ENCODE peak calls at places on chromosomes 4 and X, in six cellular contexts. One of them, this sample, is unnamed.

GRCh38 chrX:136047001-136047642 is 61.9 kb downstream of the SLC9A6 start:
- DNase-seq in tibial nerve: no peak
- DNase-seq in esophagus squamous epithelium: no peak
- DNase-seq in lower leg skin: no peak
- DNase-seq in suprapubic skin: no peak
- DNase-seq in HCT116: no peak
- DNase-seq in this sample: no peak

GRCh38 chr4:153927546-153927945 is 138.7 kb upstream of the SFRP2 start:
- DNase-seq in tibial nerve: no peak
- DNase-seq in esophagus squamous epithelium: no peak
- DNase-seq in lower leg skin: no peak
- DNase-seq in suprapubic skin: no peak
- DNase-seq in HCT116: no peak
- DNase-seq in this sample: no peak

GRCh38 chrX:147180886-147181285 is 366.3 kb upstream of the CXorf51A start:
- DNase-seq in tibial nerve: no peak
- DNase-seq in esophagus squamous epithelium: no peak
- DNase-seq in lower leg skin: no peak
- DNase-seq in suprapubic skin: no peak
- DNase-seq in HCT116: no peak
- DNase-seq in this sample: no peak

GRCh38 chrX:55161581-55161980 is 58.6 kb upstream of the PAGE5 start:
- DNase-seq in tibial nerve: no peak
- DNase-seq in esophagus squamous epithelium: no peak
- DNase-seq in lower leg skin: no peak
- DNase-seq in suprapubic skin: no peak
- DNase-seq in HCT116: no peak
- DNase-seq in this sample: no peak

GRCh38 chrX:34734383-34734782 is 77.3 kb upstream of the TMEM47 start:
- DNase-seq in tibial nerve: no peak
- DNase-seq in esophagus squamous epithelium: no peak
- DNase-seq in lower leg skin: no peak
- DNase-seq in suprapubic skin: no peak
- DNase-seq in HCT116: no peak
- DNase-seq in this sample: no peak

GRCh38 chr4:105014242-105015031 is 132.2 kb upstream of the TET2 start:
- DNase-seq in tibial nerve: no peak
- DNase-seq in esophagus squamous epithelium: no peak
- DNase-seq in lower leg skin: no peak
- DNase-seq in suprapubic skin: no peak
- DNase-seq in HCT116: no peak
- DNase-seq in this sample: no peak

GRCh38 chr4:87188063-87188462 is 32.4 kb downstream of the KLHL8 start:
- DNase-seq in tibial nerve: no peak
- DNase-seq in esophagus squamous epithelium: no peak
- DNase-seq in lower leg skin: no peak
- DNase-seq in suprapubic skin: no peak
- DNase-seq in HCT116: no peak
- DNase-seq in this sample: no peak

GRCh38 chrX:50726296-50726695 is 87.7 kb downstream of the SHROOM4 start:
- DNase-seq in tibial nerve: no peak
- DNase-seq in esophagus squamous epithelium: no peak
- DNase-seq in lower leg skin: no peak
- DNase-seq in suprapubic skin: no peak
- DNase-seq in HCT116: no peak
- DNase-seq in this sample: no peak

GRCh38 chr4:175562537-175562936 is 249.5 kb downstream of the GPM6A start:
- DNase-seq in tibial nerve: no peak
- DNase-seq in esophagus squamous epithelium: no peak
- DNase-seq in lower leg skin: no peak
- DNase-seq in suprapubic skin: no peak
- DNase-seq in HCT116: no peak
- DNase-seq in this sample: no peak

GRCh38 chrX:8191022-8191421 is 20.0 kb upstream of the VCX2 start:
- DNase-seq in tibial nerve: no peak
- DNase-seq in esophagus squamous epithelium: no peak
- DNase-seq in lower leg skin: peak
- DNase-seq in suprapubic skin: no peak
- DNase-seq in HCT116: no peak
- DNase-seq in this sample: no peak

GRCh38 chr4:78004270-78004669 is 52.9 kb upstream of the FRAS1 start:
- DNase-seq in tibial nerve: no peak
- DNase-seq in esophagus squamous epithelium: no peak
- DNase-seq in lower leg skin: no peak
- DNase-seq in suprapubic skin: no peak
- DNase-seq in HCT116: no peak
- DNase-seq in this sample: no peak

DNA sequence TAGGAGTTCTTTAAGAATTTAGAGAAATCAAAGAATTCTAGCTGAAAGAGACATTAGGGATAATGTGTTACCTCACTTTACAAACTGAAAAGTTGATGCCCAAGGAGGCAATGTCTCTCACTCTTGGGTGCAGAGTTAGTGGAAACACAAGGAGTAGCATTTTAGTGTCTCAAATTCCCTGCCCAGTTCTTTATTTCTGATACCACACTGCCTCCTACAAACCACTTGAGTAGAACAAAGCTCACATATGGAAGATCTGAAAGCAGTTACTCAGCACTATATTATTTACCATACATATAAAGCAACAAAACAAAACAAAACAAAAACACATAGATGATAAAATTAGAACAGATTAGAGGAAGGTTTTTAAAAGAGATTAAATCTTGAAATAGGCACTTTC is 124.2 kb downstream of the REELD1 start:
- DNase-seq in tibial nerve: no peak
- DNase-seq in esophagus squamous epithelium: no peak
- DNase-seq in lower leg skin: no peak
- DNase-seq in suprapubic skin: no peak
- DNase-seq in HCT116: no peak
- DNase-seq in this sample: no peak
- TF ChIP-seq CTCF in tibial nerve: no peak
- TF ChIP-seq CTCF in esophagus squamous epithelium: no peak
- TF ChIP-seq CTCF in lower leg skin: no peak
- TF ChIP-seq CTCF in suprapubic skin: no peak
- TF ChIP-seq CTCF in HCT116: no peak
- TF ChIP-seq CTCF in this sample: no peak

GRCh38 chr4:39124885-39125599 is 57.3 kb upstream of the WDR19 start:
- DNase-seq in tibial nerve: no peak
- DNase-seq in esophagus squamous epithelium: no peak
- DNase-seq in lower leg skin: no peak
- DNase-seq in suprapubic skin: no peak
- DNase-seq in HCT116: no peak
- DNase-seq in this sample: no peak
- TF ChIP-seq POLR2A in tibial nerve: no peak
- TF ChIP-seq POLR2A in esophagus squamous epithelium: no peak
- TF ChIP-seq POLR2A in lower leg skin: no peak
- TF ChIP-seq POLR2A in suprapubic skin: no peak
- TF ChIP-seq POLR2A in HCT116: no peak
- TF ChIP-seq POLR2A in this sample: no peak

DNA sequence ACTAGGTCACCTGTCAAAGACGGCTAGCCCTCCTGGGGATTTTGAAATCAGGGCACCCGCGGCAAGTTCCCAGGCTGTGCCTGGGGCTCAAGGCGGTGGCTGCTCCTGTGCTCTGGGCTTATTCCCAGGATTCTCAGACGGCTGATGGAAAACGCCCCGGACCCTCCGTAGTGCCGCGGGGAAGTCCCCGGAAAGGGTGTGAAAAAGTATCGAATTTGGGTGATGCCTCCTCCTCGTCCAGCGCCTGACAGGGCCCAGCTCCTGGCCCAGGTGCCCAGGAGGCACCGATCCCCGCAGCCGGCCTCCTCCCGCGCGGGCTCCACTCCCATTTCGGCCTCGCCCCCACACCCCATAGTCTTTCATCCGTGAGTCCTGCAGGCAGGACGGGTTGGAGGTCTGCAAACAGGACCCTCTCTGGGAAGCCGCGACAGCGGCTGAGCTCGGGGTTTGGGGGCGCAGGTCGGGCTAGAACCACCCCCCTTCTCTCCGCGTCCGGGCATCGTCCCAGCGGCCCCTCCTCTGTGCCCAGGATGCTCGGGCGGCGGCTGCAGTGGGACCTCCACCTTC is 1.1 kb upstream of the NSG1 start:
- DNase-seq in tibial nerve: no peak
- DNase-seq in esophagus squamous epithelium: no peak
- DNase-seq in lower leg skin: no peak
- DNase-seq in suprapubic skin: no peak
- DNase-seq in HCT116: no peak
- DNase-seq in this sample: no peak
- H3K4me3 ChIP-seq in tibial nerve: peak
- H3K4me3 ChIP-seq in esophagus squamous epithelium: peak
- H3K4me3 ChIP-seq in lower leg skin: no peak
- H3K4me3 ChIP-seq in suprapubic skin: peak
- H3K4me3 ChIP-seq in HCT116: no peak
- H3K4me3 ChIP-seq in this sample: no peak

DNA sequence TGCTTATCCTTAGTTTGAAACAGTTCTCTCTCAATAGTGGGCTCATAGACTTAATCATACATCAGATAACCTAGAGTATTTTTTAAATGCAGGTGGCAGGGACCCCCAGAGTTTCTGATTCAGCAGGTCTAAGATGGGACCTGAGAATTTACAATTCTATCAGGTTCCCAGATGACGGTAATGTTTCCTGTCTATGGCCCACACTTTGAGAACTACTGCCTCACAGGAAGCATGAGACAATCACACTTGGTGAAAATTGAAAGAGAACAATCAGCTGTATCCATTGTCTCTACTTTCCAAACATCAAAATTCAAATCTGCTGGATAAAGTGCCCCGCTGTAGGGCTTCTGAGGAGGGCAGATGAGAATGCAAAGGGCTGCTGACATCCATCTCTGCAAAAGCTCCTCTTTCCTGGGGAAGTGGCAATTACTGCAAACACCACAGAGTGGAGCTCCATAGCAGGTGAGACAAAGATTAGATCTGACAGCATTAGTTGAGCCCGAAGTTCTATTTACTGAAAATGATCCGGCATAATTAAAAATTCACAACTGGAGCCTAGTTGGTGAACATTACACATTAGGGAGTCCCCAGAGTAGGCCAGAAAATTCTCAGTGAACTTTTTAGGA is 187.8 kb upstream of the MBNL3 start:
- DNase-seq in tibial nerve: no peak
- DNase-seq in esophagus squamous epithelium: no peak
- DNase-seq in lower leg skin: no peak
- DNase-seq in suprapubic skin: no peak
- DNase-seq in HCT116: no peak
- DNase-seq in this sample: no peak
- TF ChIP-seq CTCF in tibial nerve: no peak
- TF ChIP-seq CTCF in esophagus squamous epithelium: peak
- TF ChIP-seq CTCF in lower leg skin: no peak
- TF ChIP-seq CTCF in suprapubic skin: no peak
- TF ChIP-seq CTCF in HCT116: no peak
- TF ChIP-seq CTCF in this sample: no peak